ENCODE peak calls at places on chromosomes 11 and 22, in four cellular contexts. V is hepatic stellate cell; Y is CD8-positive, alpha-beta memory T cell; W is activated naive CD8-positive, alpha-beta T cell treated with anti-CD3 and anti-CD28 coated beads, Interleukin-2, amount 50 U/mL, for 24 hours. H is an unnamed sample.

GRCh38 chr22:31288496-31289235 is 3.6 kb downstream of the PIK3IP1 start:
- DNase-seq in V (no peak), Y (no peak), W (no peak), H (no peak)

GRCh38 chr11:75667831-75668507 is 869 bp downstream of the MAP6 start:
- DNase-seq in V (peak), Y (peak), W (peak), H (no peak)

GRCh38 chr11:106001304-106002012 is 20.6 kb downstream of the MSANTD4 start:
- DNase-seq in V (no peak), Y (no peak), W (no peak), H (no peak)

GRCh38 chr11:66674964-66675602 is 2.6 kb downstream of the RBM4B start:
- DNase-seq in V (no peak), Y (no peak), W (no peak), H (no peak)

GRCh38 chr11:131666617-131667016 is 296.2 kb downstream of the NTM start:
- DNase-seq in V (peak), Y (no peak), W (no peak), H (no peak)

GRCh38 chr22:27676545-27677188 is 124.9 kb downstream of the MN1 start:
- DNase-seq in V (peak), Y (no peak), W (no peak), H (no peak)

GRCh38 chr11:84812351-84813083 is 814.6 kb downstream of the DLG2 start:
- DNase-seq in V (no peak), Y (no peak), W (no peak), H (no peak)

GRCh38 chr11:8223513-8223899 is 40.2 kb downstream of the LMO1 start:
- DNase-seq in V (no peak), Y (no peak), W (no peak), H (no peak)

GRCh38 chr11:8361206-8361605 is 97.5 kb upstream of the LMO1 start:
- DNase-seq in V (no peak), Y (no peak), W (no peak), H (no peak)

GRCh38 chr11:79321282-79321681 is 119.5 kb downstream of the TENM4 start:
- DNase-seq in V (no peak), Y (no peak), W (no peak), H (no peak)

GRCh38 chr11:67731583-67731982 is 57.2 kb upstream of the ALDH3B2 start:
- DNase-seq in V (no peak), Y (no peak), W (no peak), H (no peak)

GRCh38 chr22:27399161-27399560 is 402.4 kb downstream of the MN1 start:
- DNase-seq in V (no peak), Y (no peak), W (no peak), H (no peak)

GRCh38 chr11:22808559-22809197 is 20.9 kb downstream of the SVIP start:
- DNase-seq in V (no peak), Y (no peak), W (no peak), H (no peak)

GRCh38 chr22:29030016-29030617 is 31.5 kb downstream of the C22orf31 start:
- DNase-seq in V (no peak), Y (no peak), W (peak), H (peak)

GRCh38 chr11:11786771-11787170 is 55.0 kb upstream of the USP47 start:
- DNase-seq in V (peak), Y (no peak), W (no peak), H (no peak)

GRCh38 chr11:34567733-34568132 is 53.2 kb upstream of the EHF start:
- DNase-seq in V (no peak), Y (no peak), W (no peak), H (no peak)

GRCh38 chr11:132037961-132038360 is 667.5 kb downstream of the NTM start:
- DNase-seq in V (no peak), Y (no peak), W (no peak), H (no peak)

GRCh38 chr11:17257200-17257599 is 19.3 kb upstream of the NUCB2 start:
- DNase-seq in V (peak), Y (no peak), W (no peak), H (no peak)

GRCh38 chr11:129202646-129203045 is 10.5 kb upstream of the ARHGAP32 start:
- DNase-seq in V (no peak), Y (no peak), W (no peak), H (no peak)

GRCh38 chr11:64455436-64456261 is 96.7 kb downstream of the RPS6KA4 start:
- DNase-seq in V (no peak), Y (no peak), W (no peak), H (no peak)

GRCh38 chr11:12744831-12745502 is 70.7 kb downstream of the TEAD1 start:
- DNase-seq in V (no peak), Y (no peak), W (no peak), H (no peak)

GRCh38 chr22:32587449-32587848 is 112.8 kb downstream of the FBXO7 start:
- DNase-seq in V (no peak), Y (no peak), W (no peak), H (no peak)

GRCh38 chr11:89125298-89125697 is 52.4 kb upstream of the TYR start:
- DNase-seq in V (no peak), Y (no peak), W (no peak), H (no peak)

GRCh38 chr22:20957691-20958440 is 9.2 kb upstream of the AIFM3 start:
- DNase-seq in V (no peak), Y (no peak), W (no peak), H (no peak)

GRCh38 chr11:92125316-92125715 is 99.3 kb upstream of the FAT3 start:
- DNase-seq in V (no peak), Y (no peak), W (no peak), H (no peak)

GRCh38 chr11:985435-985834 is 51.1 kb downstream of the MUC6 start:
- DNase-seq in V (no peak), Y (no peak), W (no peak), H (no peak)

GRCh38 chr11:134554106-134554505 is 142.1 kb upstream of the B3GAT1 start:
- DNase-seq in V (no peak), Y (no peak), W (no peak), H (no peak)

GRCh38 chr22:39144101-39144815 is 8.2 kb downstream of the CBX7 start:
- DNase-seq in V (peak), Y (peak), W (peak), H (no peak)

GRCh38 chr11:70247710-70248072 is 22.8 kb upstream of the PPFIA1 start:
- DNase-seq in V (no peak), Y (no peak), W (no peak), H (no peak)

GRCh38 chr11:16610213-16610737 is 128.2 kb upstream of the C11orf58 start:
- DNase-seq in V (no peak), Y (no peak), W (no peak), H (no peak)

GRCh38 chr11:10695821-10696220 is 2.3 kb upstream of the IRAG1 start:
- DNase-seq in V (no peak), Y (no peak), W (no peak), H (no peak)

GRCh38 chr22:49291169-49291568 is 536.5 kb downstream of the BRD1 start:
- DNase-seq in V (no peak), Y (peak), W (no peak), H (no peak)

GRCh38 chr22:30289126-30289979 is at the start of gene CASTOR1:
- DNase-seq in V (peak), Y (peak), W (peak), H (peak)

GRCh38 chr11:61290905-61291690 is 4.0 kb downstream of the VWCE start:
- DNase-seq in V (no peak), Y (no peak), W (peak), H (no peak)